ENCODE peak calls at places on chromosomes 1 and 21, in four cellular contexts. S is uterus, T is breast epithelium, D is psoas muscle. H is an unnamed sample. For H3K36me3, the result is how much of the 10 kb centered on the place peaks cover.

GRCh38 chr1:219713981-219714381 is 101.1 kb upstream of the ZC3H11B start:
- DNase-seq in T (no peak), S (no peak), D (no peak), H (no peak)

GRCh38 chr1:28530456-28530855 is 22.4 kb upstream of the TRNAU1AP start:
- DNase-seq in D (no peak), T (no peak), S (no peak), H (no peak)

GRCh38 chr1:186188004-186188539 is 187.0 kb downstream of the TPR start:
- DNase-seq in D (no peak), T (no peak), S (no peak), H (no peak)

GRCh38 chr1:3417082-3417728 is 37.3 kb upstream of the ARHGEF16 start:
- DNase-seq in S (no peak), D (no peak), T (no peak), H (no peak)

GRCh38 chr21:31604591-31605190 is 54.8 kb upstream of the SOD1 start:
- DNase-seq in T (no peak), D (peak), S (peak), H (peak)

GRCh38 chr1:51697160-51697559 is 80.3 kb downstream of the OSBPL9 start:
- DNase-seq in S (no peak), D (no peak), T (no peak), H (no peak)

GRCh38 chr1:196317535-196318522 is 290.4 kb downstream of the KCNT2 start:
- DNase-seq in S (no peak), D (no peak), T (no peak), H (no peak)

GRCh38 chr21:43874085-43874785 is 9.2 kb downstream of the AGPAT3 start:
- DNase-seq in D (no peak), S (no peak), T (no peak), H (no peak)

GRCh38 chr1:44072204-44072603 is 40.9 kb upstream of the SLC6A9 start:
- DNase-seq in D (no peak), T (no peak), S (no peak), H (no peak)

GRCh38 chr1:21866629-21867009 is 54.6 kb downstream of the LDLRAD2 start:
- DNase-seq in S (no peak), T (no peak), D (no peak), H (no peak)

GRCh38 chr1:21870611-21871010 is 58.5 kb downstream of the LDLRAD2 start:
- DNase-seq in D (no peak), T (no peak), S (no peak), H (no peak)

GRCh38 chr1:21869620-21870121 is 57.6 kb downstream of the LDLRAD2 start:
- DNase-seq in S (peak), D (peak), T (peak), H (peak)

GRCh38 chr1:21868941-21869454 is 56.9 kb downstream of the LDLRAD2 start:
- DNase-seq in D (no peak), T (no peak), S (no peak), H (no peak)

DNA sequence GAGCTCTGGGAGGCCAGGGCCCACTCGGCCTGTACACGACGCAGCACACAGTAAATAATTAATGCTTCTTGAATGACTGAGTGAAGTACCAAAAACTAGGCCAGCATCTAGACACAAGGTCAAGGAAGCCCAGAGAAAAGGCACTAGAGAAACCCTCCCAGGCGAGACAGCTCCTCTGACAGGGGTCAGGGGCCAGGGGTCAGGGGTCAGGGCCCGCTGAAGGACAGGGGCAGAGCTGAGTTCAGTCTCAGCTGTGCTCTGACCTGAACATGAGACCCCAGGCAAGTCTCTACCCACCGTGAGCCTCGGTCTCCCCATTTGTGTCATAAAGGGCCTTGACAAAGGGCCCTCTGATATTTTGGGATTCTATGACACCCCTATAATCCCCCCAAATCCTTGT is 56.4 kb downstream of the LDLRAD2 start:
- DNase-seq in D (no peak), S (no peak), T (no peak), H (no peak)
- H3K36me3 ChIP-seq in D (half or more), S (under half), T (under half), H (half or more)

GRCh38 chr1:40272653-40273213 is 14.7 kb downstream of the ZMPSTE24 start:
- DNase-seq in D (no peak), T (no peak), S (no peak), H (no peak)
- H3K36me3 ChIP-seq in D (half or more), T (under half), S (under half), H (under half)

GRCh38 chr1:151238467-151238739 is 16.1 kb upstream of the PSMD4 start:
- DNase-seq in T (no peak), D (no peak), S (no peak), H (no peak)
- H3K36me3 ChIP-seq in T (under half), D (half or more), S (under half), H (half or more)

GRCh38 chr1:163331116-163331515 is 9.4 kb downstream of the NUF2 start:
- DNase-seq in S (no peak), T (no peak), D (no peak), H (no peak)
- H3K36me3 ChIP-seq in S (under half), T (under half), D (under half), H (under half)

DNA sequence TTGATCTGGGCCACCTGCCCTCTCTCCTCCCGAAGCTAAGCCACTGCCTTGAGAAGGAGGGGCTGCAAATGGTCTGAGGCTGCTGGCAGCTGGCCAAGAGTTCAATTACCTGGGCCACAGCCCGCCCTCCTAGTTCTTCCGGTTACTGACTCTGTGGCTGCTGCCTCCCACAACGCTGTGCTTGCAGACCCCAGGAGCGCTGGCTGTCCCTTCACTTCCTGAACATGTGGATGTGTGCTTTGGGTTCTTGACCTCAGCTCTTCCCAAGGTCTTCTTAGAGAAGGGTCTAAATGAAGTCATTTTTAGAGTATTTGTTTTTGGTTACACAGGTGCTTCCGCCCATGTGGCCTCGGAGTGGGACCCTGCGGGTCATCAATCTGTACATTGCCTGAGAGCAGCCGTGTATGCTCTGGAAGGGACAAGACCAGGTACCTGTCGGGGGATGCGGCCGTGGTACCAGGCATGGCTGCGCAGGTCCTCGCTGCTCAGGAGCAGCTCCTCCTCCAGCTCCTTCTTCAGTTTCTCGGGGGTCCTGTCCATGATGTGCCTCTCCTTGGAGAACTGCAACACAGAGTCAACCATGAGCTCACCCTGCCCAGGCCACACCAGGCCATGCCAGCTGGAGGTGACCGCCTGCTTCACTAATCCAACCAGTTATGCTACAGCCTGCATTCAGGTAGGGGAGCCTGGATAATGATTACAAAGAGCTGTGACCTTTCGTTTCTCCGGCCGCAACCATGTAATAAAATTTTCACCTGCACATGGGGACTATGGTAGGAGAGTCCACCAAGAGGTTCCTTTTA is 89.6 kb downstream of the BCAR3 start:
- DNase-seq in T (no peak), S (no peak), D (peak), H (no peak)
- H3K36me3 ChIP-seq in T (under half), S (under half), D (under half), H (under half)

GRCh38 chr1:32329931-32330466 is 6.0 kb downstream of the MARCKSL1 start:
- DNase-seq in D (no peak), T (no peak), S (no peak), H (no peak)
- H3K36me3 ChIP-seq in D (half or more), T (under half), S (under half), H (under half)

GRCh38 chr1:40743452-40743851 is 40.1 kb upstream of the KCNQ4 start:
- DNase-seq in D (no peak), S (no peak), T (no peak), H (no peak)
- H3K36me3 ChIP-seq in D (under half), S (under half), T (under half), H (half or more)

GRCh38 chr1:1311107-1312104 is 3.0 kb downstream of the PUSL1 start:
- DNase-seq in D (no peak), S (no peak), T (no peak), H (no peak)
- H3K36me3 ChIP-seq in D (half or more), S (under half), T (under half), H (half or more)

GRCh38 chr1:58076258-58076657 is 470.3 kb downstream of the OMA1 start:
- DNase-seq in S (no peak), D (no peak), T (no peak), H (no peak)
- H3K36me3 ChIP-seq in S (under half), D (under half), T (under half), H (under half)